ENCODE peak calls at places on chromosomes 16 and 17, in seven cellular contexts. U is stimulated activated CD4-positive, alpha-beta T cell treated with anti-CD3 and anti-CD28 coated beads, TNF-alpha, amount 100 ng/mL, for 1 hour; S is hippocampal formation; C is COLO829; K is fibroblast of the conjunctiva; Z is Peyer's patch; O is heart left ventricle. X is an unnamed sample.

GRCh38 chr16:8569650-8570338 is 20.5 kb downstream of the TMEM114 start:
- DNase-seq in S (no peak), O (no peak), U (no peak), K (no peak), C (no peak), Z (no peak), X (no peak)

GRCh38 chr17:4174556-4174955 is 31.6 kb downstream of the CYB5D2 start:
- DNase-seq in C (no peak), O (no peak), S (no peak), K (no peak), Z (no peak), U (no peak), X (no peak)

GRCh38 chr17:79671387-79671752 is 59.4 kb upstream of the ENPP7 start:
- DNase-seq in K (no peak), Z (peak), O (no peak), S (no peak), C (no peak), U (no peak), X (no peak)

GRCh38 chr16:84737658-84738057 is 37.9 kb downstream of the USP10 start:
- DNase-seq in C (no peak), K (no peak), U (no peak), S (no peak), O (no peak), Z (peak), X (no peak)

GRCh38 chr17:50258647-50259483 is 15.4 kb upstream of the TMEM92 start:
- DNase-seq in C (no peak), Z (no peak), K (peak), S (no peak), O (no peak), U (no peak), X (no peak)

GRCh38 chr16:53132406-53132805 is 77.6 kb downstream of the CHD9 start:
- DNase-seq in S (no peak), C (no peak), U (no peak), O (no peak), Z (no peak), K (no peak), X (no peak)

GRCh38 chr16:82761236-82761635 is 134.5 kb downstream of the CDH13 start:
- DNase-seq in S (no peak), K (no peak), U (no peak), Z (no peak), O (peak), C (no peak), X (no peak)

GRCh38 chr16:86611517-86611840 is 33.1 kb downstream of the FOXL1 start:
- DNase-seq in U (no peak), K (peak), Z (no peak), S (no peak), C (no peak), O (peak), X (no peak)

GRCh38 chr16:11781773-11782172 is 15.3 kb downstream of the ZC3H7A start:
- DNase-seq in Z (no peak), O (no peak), K (no peak), U (no peak), S (peak), C (peak), X (no peak)

GRCh38 chr17:2911035-2911754 is 115.0 kb downstream of the RAP1GAP2 start:
- DNase-seq in K (no peak), O (peak), S (no peak), U (no peak), Z (no peak), C (no peak), X (no peak)

GRCh38 chr16:53745126-53745525 is 41.2 kb downstream of the FTO start:
- DNase-seq in Z (no peak), C (no peak), O (no peak), K (peak), U (no peak), S (no peak), X (no peak)

GRCh38 chr17:41539071-41539492 is 11.0 kb upstream of the KRT19 start:
- DNase-seq in S (no peak), U (no peak), K (no peak), O (no peak), Z (no peak), C (no peak), X (no peak)

GRCh38 chr17:50865060-50865867 is 890 bp downstream of the TOB1 start:
- DNase-seq in C (no peak), K (peak), O (peak), S (peak), U (peak), Z (peak), X (peak)

GRCh38 chr16:56625140-56625942 is at the start of gene MT1E:
- DNase-seq in U (peak), C (no peak), O (peak), Z (peak), S (peak), K (no peak), X (no peak)

GRCh38 chr16:84599528-84600202 is 18.2 kb downstream of the COTL1 start:
- DNase-seq in O (peak), Z (no peak), C (no peak), S (peak), U (peak), K (peak), X (no peak)

GRCh38 chr17:17467021-17467420 is 9.8 kb upstream of the MED9 start:
- DNase-seq in C (no peak), Z (no peak), U (no peak), O (no peak), S (no peak), K (no peak), X (no peak)

GRCh38 chr17:8382052-8382879 is 727 bp downstream of the RPL26 start:
- DNase-seq in K (no peak), O (no peak), Z (no peak), S (no peak), U (no peak), C (no peak), X (no peak)

GRCh38 chr17:59361386-59361785 is 29.9 kb downstream of the YPEL2 start:
- DNase-seq in S (no peak), K (peak), Z (no peak), O (no peak), C (no peak), U (no peak), X (no peak)

GRCh38 chr16:56513972-56514371 is 5.9 kb downstream of the BBS2 start:
- DNase-seq in S (peak), K (peak), U (no peak), O (no peak), C (peak), Z (no peak), X (peak)

GRCh38 chr17:39973496-39973895 is 7.1 kb upstream of the PSMD3 start:
- DNase-seq in S (no peak), O (no peak), K (no peak), C (no peak), Z (no peak), U (no peak), X (no peak)

GRCh38 chr17:16915752-16916556 is 56.0 kb downstream of the TNFRSF13B start:
- DNase-seq in U (no peak), S (peak), C (peak), Z (peak), O (no peak), K (no peak), X (no peak)

GRCh38 chr17:29614345-29615047 is 8.2 kb downstream of the CORO6 start:
- DNase-seq in U (no peak), C (peak), S (peak), Z (no peak), K (no peak), O (no peak), X (no peak)

GRCh38 chr16:58038219-58038641 is 12.7 kb downstream of the MMP15 start:
- DNase-seq in K (no peak), U (no peak), O (no peak), Z (peak), S (no peak), C (no peak), X (no peak)

GRCh38 chr16:5046914-5047313 is 13.2 kb upstream of the NAGPA start:
- DNase-seq in C (no peak), O (no peak), Z (peak), S (no peak), K (no peak), U (no peak), X (no peak)

GRCh38 chr17:38509772-38510423 is 81.6 kb downstream of the ARHGAP23 start:
- DNase-seq in Z (no peak), O (no peak), S (no peak), C (no peak), K (no peak), U (no peak), X (no peak)

GRCh38 chr16:14562691-14563491 is 67.2 kb downstream of the PARN start:
- DNase-seq in C (peak), O (peak), U (no peak), S (no peak), K (peak), Z (peak), X (no peak)

GRCh38 chr17:4204676-4205075 is 59.1 kb downstream of the ANKFY1 start:
- DNase-seq in Z (no peak), K (peak), O (peak), S (no peak), C (no peak), U (no peak), X (no peak)

GRCh38 chr16:65117701-65118448 is 4.0 kb downstream of the CDH11 start:
- DNase-seq in O (peak), S (peak), Z (peak), U (no peak), C (peak), K (peak), X (no peak)